ENCODE peak calls at places on chromosomes 1 and 21, in eight cellular contexts. One of them, this sample, is unnamed. For H3K4me1 and H3K9me3, the result is how much of the 10 kb centered on the place peaks cover.

GRCh38 chr1:212161231-212161781 is 123.9 kb upstream of the PPP2R5A start:
- DNase-seq in ovary: no peak
- DNase-seq in small intestine: peak
- DNase-seq in left ventricle myocardium inferior: no peak
- DNase-seq in fibroblast of lung: peak
- DNase-seq in testis: no peak
- DNase-seq in CD8-positive, alpha-beta memory T cell: no peak
- DNase-seq in NT2/D1: no peak
- DNase-seq in this sample: no peak

GRCh38 chr1:34929853-34930701 is 627 bp upstream of the DLGAP3 start:
- DNase-seq in CD8-positive, alpha-beta memory T cell: no peak
- DNase-seq in small intestine: no peak
- DNase-seq in ovary: no peak
- DNase-seq in fibroblast of lung: no peak
- DNase-seq in testis: no peak
- DNase-seq in left ventricle myocardium inferior: no peak
- DNase-seq in NT2/D1: peak
- DNase-seq in this sample: peak

GRCh38 chr1:76425104-76425842 is 350.7 kb downstream of the ST6GALNAC3 start:
- DNase-seq in CD8-positive, alpha-beta memory T cell: no peak
- DNase-seq in ovary: no peak
- DNase-seq in fibroblast of lung: no peak
- DNase-seq in left ventricle myocardium inferior: no peak
- DNase-seq in small intestine: no peak
- DNase-seq in testis: no peak
- DNase-seq in NT2/D1: no peak
- DNase-seq in this sample: no peak

GRCh38 chr1:155909894-155910293 is 1.3 kb downstream of the RIT1 start:
- DNase-seq in CD8-positive, alpha-beta memory T cell: no peak
- DNase-seq in small intestine: peak
- DNase-seq in left ventricle myocardium inferior: no peak
- DNase-seq in fibroblast of lung: peak
- DNase-seq in NT2/D1: no peak
- DNase-seq in ovary: no peak
- DNase-seq in testis: no peak
- DNase-seq in this sample: no peak

GRCh38 chr1:181499825-181500224 is 16.5 kb downstream of the CACNA1E start:
- DNase-seq in ovary: no peak
- DNase-seq in fibroblast of lung: no peak
- DNase-seq in small intestine: no peak
- DNase-seq in CD8-positive, alpha-beta memory T cell: no peak
- DNase-seq in NT2/D1: no peak
- DNase-seq in testis: no peak
- DNase-seq in left ventricle myocardium inferior: no peak
- DNase-seq in this sample: no peak

GRCh38 chr21:46093668-46094400 is 4.1 kb upstream of the COL6A2 start:
- DNase-seq in fibroblast of lung: no peak
- DNase-seq in ovary: peak
- DNase-seq in testis: no peak
- DNase-seq in NT2/D1: no peak
- DNase-seq in left ventricle myocardium inferior: no peak
- DNase-seq in small intestine: no peak
- DNase-seq in CD8-positive, alpha-beta memory T cell: peak
- DNase-seq in this sample: no peak

GRCh38 chr1:110465038-110465813 is 14.3 kb downstream of the PROK1 start:
- DNase-seq in small intestine: no peak
- DNase-seq in testis: no peak
- DNase-seq in NT2/D1: no peak
- DNase-seq in ovary: no peak
- DNase-seq in fibroblast of lung: no peak
- DNase-seq in left ventricle myocardium inferior: no peak
- DNase-seq in CD8-positive, alpha-beta memory T cell: no peak
- DNase-seq in this sample: peak

GRCh38 chr21:32747396-32747795 is 19.6 kb upstream of the SYNJ1 start:
- DNase-seq in NT2/D1: no peak
- DNase-seq in testis: no peak
- DNase-seq in left ventricle myocardium inferior: no peak
- DNase-seq in CD8-positive, alpha-beta memory T cell: no peak
- DNase-seq in fibroblast of lung: no peak
- DNase-seq in ovary: no peak
- DNase-seq in small intestine: no peak
- DNase-seq in this sample: no peak

GRCh38 chr1:208757846-208758245 is 513.7 kb upstream of the PLXNA2 start:
- DNase-seq in CD8-positive, alpha-beta memory T cell: no peak
- DNase-seq in small intestine: no peak
- DNase-seq in ovary: no peak
- DNase-seq in left ventricle myocardium inferior: no peak
- DNase-seq in fibroblast of lung: no peak
- DNase-seq in testis: no peak
- DNase-seq in NT2/D1: no peak
- DNase-seq in this sample: no peak

GRCh38 chr1:227940791-227941241 is 6.9 kb downstream of the WNT9A start:
- DNase-seq in small intestine: no peak
- DNase-seq in ovary: peak
- DNase-seq in CD8-positive, alpha-beta memory T cell: no peak
- DNase-seq in left ventricle myocardium inferior: no peak
- DNase-seq in testis: no peak
- DNase-seq in NT2/D1: no peak
- DNase-seq in fibroblast of lung: no peak
- DNase-seq in this sample: no peak

GRCh38 chr1:234531181-234532132 is 52.5 kb upstream of the TARBP1 start:
- DNase-seq in testis: peak
- DNase-seq in fibroblast of lung: peak
- DNase-seq in ovary: peak
- DNase-seq in left ventricle myocardium inferior: peak
- DNase-seq in CD8-positive, alpha-beta memory T cell: no peak
- DNase-seq in small intestine: no peak
- DNase-seq in NT2/D1: no peak
- DNase-seq in this sample: no peak

GRCh38 chr1:152646656-152647055 is 16.5 kb upstream of the LCE2D start:
- DNase-seq in small intestine: no peak
- DNase-seq in CD8-positive, alpha-beta memory T cell: no peak
- DNase-seq in fibroblast of lung: no peak
- DNase-seq in NT2/D1: no peak
- DNase-seq in left ventricle myocardium inferior: no peak
- DNase-seq in ovary: no peak
- DNase-seq in testis: no peak
- DNase-seq in this sample: no peak

GRCh38 chr1:228500143-228500736 is 13.1 kb downstream of the RNF187 start:
- DNase-seq in NT2/D1: no peak
- DNase-seq in testis: no peak
- DNase-seq in fibroblast of lung: no peak
- DNase-seq in left ventricle myocardium inferior: no peak
- DNase-seq in small intestine: peak
- DNase-seq in CD8-positive, alpha-beta memory T cell: no peak
- DNase-seq in ovary: no peak
- DNase-seq in this sample: no peak

GRCh38 chr1:222890702-222891101 is 75.9 kb downstream of the DISP1 start:
- DNase-seq in fibroblast of lung: no peak
- DNase-seq in testis: no peak
- DNase-seq in left ventricle myocardium inferior: no peak
- DNase-seq in NT2/D1: no peak
- DNase-seq in small intestine: no peak
- DNase-seq in CD8-positive, alpha-beta memory T cell: no peak
- DNase-seq in ovary: no peak
- DNase-seq in this sample: no peak

GRCh38 chr1:55428944-55429931 is 214.1 kb upstream of the USP24 start:
- DNase-seq in fibroblast of lung: peak
- DNase-seq in testis: peak
- DNase-seq in small intestine: no peak
- DNase-seq in left ventricle myocardium inferior: peak
- DNase-seq in ovary: no peak
- DNase-seq in CD8-positive, alpha-beta memory T cell: no peak
- DNase-seq in NT2/D1: peak
- DNase-seq in this sample: no peak

GRCh38 chr1:167722152-167722869 is 529 bp downstream of the MPZL1 start:
- DNase-seq in ovary: no peak
- DNase-seq in small intestine: peak
- DNase-seq in fibroblast of lung: peak
- DNase-seq in NT2/D1: no peak
- DNase-seq in CD8-positive, alpha-beta memory T cell: peak
- DNase-seq in testis: peak
- DNase-seq in left ventricle myocardium inferior: no peak
- DNase-seq in this sample: no peak

GRCh38 chr1:119982006-119982405 is 85.7 kb upstream of the ADAM30 start:
- DNase-seq in left ventricle myocardium inferior: no peak
- DNase-seq in testis: peak
- DNase-seq in CD8-positive, alpha-beta memory T cell: no peak
- DNase-seq in fibroblast of lung: peak
- DNase-seq in ovary: no peak
- DNase-seq in small intestine: no peak
- DNase-seq in NT2/D1: no peak
- DNase-seq in this sample: no peak

GRCh38 chr1:223289621-223290020 is 74.4 kb downstream of the SUSD4 start:
- DNase-seq in CD8-positive, alpha-beta memory T cell: no peak
- DNase-seq in small intestine: no peak
- DNase-seq in ovary: no peak
- DNase-seq in NT2/D1: no peak
- DNase-seq in testis: no peak
- DNase-seq in fibroblast of lung: no peak
- DNase-seq in left ventricle myocardium inferior: no peak
- DNase-seq in this sample: no peak

GRCh38 chr1:193589597-193590040 is 403.2 kb upstream of the B3GALT2 start:
- DNase-seq in ovary: no peak
- DNase-seq in CD8-positive, alpha-beta memory T cell: no peak
- DNase-seq in small intestine: no peak
- DNase-seq in testis: no peak
- DNase-seq in left ventricle myocardium inferior: no peak
- DNase-seq in fibroblast of lung: peak
- DNase-seq in NT2/D1: no peak
- DNase-seq in this sample: no peak

GRCh38 chr1:194295690-194296089 is 1109.3 kb upstream of the B3GALT2 start:
- DNase-seq in fibroblast of lung: peak
- DNase-seq in left ventricle myocardium inferior: no peak
- DNase-seq in NT2/D1: peak
- DNase-seq in CD8-positive, alpha-beta memory T cell: peak
- DNase-seq in testis: no peak
- DNase-seq in small intestine: peak
- DNase-seq in ovary: no peak
- DNase-seq in this sample: peak

GRCh38 chr1:164635784-164636729 is 77.1 kb downstream of the PBX1 start:
- DNase-seq in NT2/D1: no peak
- DNase-seq in small intestine: peak
- DNase-seq in CD8-positive, alpha-beta memory T cell: no peak
- DNase-seq in left ventricle myocardium inferior: no peak
- DNase-seq in testis: peak
- DNase-seq in fibroblast of lung: no peak
- DNase-seq in ovary: no peak
- DNase-seq in this sample: no peak

GRCh38 chr1:117623141-117623540 is 17.3 kb downstream of the TENT5C start:
- DNase-seq in testis: no peak
- DNase-seq in fibroblast of lung: no peak
- DNase-seq in ovary: no peak
- DNase-seq in small intestine: no peak
- DNase-seq in CD8-positive, alpha-beta memory T cell: no peak
- DNase-seq in left ventricle myocardium inferior: no peak
- DNase-seq in NT2/D1: no peak
- DNase-seq in this sample: no peak

GRCh38 chr1:225962440-225962975 is 21.5 kb upstream of the LEFTY2 start:
- DNase-seq in ovary: no peak
- DNase-seq in left ventricle myocardium inferior: peak
- DNase-seq in NT2/D1: peak
- DNase-seq in CD8-positive, alpha-beta memory T cell: peak
- DNase-seq in fibroblast of lung: no peak
- DNase-seq in testis: peak
- DNase-seq in small intestine: peak
- DNase-seq in this sample: peak

GRCh38 chr1:85361106-85361505 is 84.7 kb upstream of the BCL10 start:
- DNase-seq in CD8-positive, alpha-beta memory T cell: no peak
- DNase-seq in fibroblast of lung: peak
- DNase-seq in left ventricle myocardium inferior: no peak
- DNase-seq in small intestine: no peak
- DNase-seq in NT2/D1: no peak
- DNase-seq in ovary: no peak
- DNase-seq in testis: peak
- DNase-seq in this sample: no peak

GRCh38 chr1:50523548-50523947 is 100.3 kb upstream of the DMRTA2 start:
- DNase-seq in fibroblast of lung: no peak
- DNase-seq in left ventricle myocardium inferior: no peak
- DNase-seq in CD8-positive, alpha-beta memory T cell: no peak
- DNase-seq in NT2/D1: no peak
- DNase-seq in testis: no peak
- DNase-seq in small intestine: no peak
- DNase-seq in ovary: no peak
- DNase-seq in this sample: no peak

GRCh38 chr1:161421456-161421855 is 53.8 kb upstream of the CFAP126 start:
- DNase-seq in CD8-positive, alpha-beta memory T cell: no peak
- DNase-seq in NT2/D1: no peak
- DNase-seq in left ventricle myocardium inferior: no peak
- DNase-seq in small intestine: no peak
- DNase-seq in fibroblast of lung: no peak
- DNase-seq in testis: no peak
- DNase-seq in ovary: no peak
- DNase-seq in this sample: no peak
- H3K4me3 ChIP-seq in CD8-positive, alpha-beta memory T cell: peak
- H3K4me3 ChIP-seq in NT2/D1: no peak
- H3K4me3 ChIP-seq in left ventricle myocardium inferior: peak
- H3K4me3 ChIP-seq in small intestine: no peak
- H3K4me3 ChIP-seq in fibroblast of lung: no peak
- H3K4me3 ChIP-seq in testis: no peak
- H3K4me3 ChIP-seq in ovary: no peak
- H3K4me3 ChIP-seq in this sample: peak

GRCh38 chr21:36785615-36786014 is 86.7 kb downstream of the SIM2 start:
- DNase-seq in testis: no peak
- DNase-seq in small intestine: no peak
- DNase-seq in fibroblast of lung: no peak
- DNase-seq in ovary: no peak
- DNase-seq in CD8-positive, alpha-beta memory T cell: no peak
- DNase-seq in left ventricle myocardium inferior: no peak
- DNase-seq in NT2/D1: no peak
- DNase-seq in this sample: no peak
- H3K4me1 ChIP-seq in testis: under half
- H3K4me1 ChIP-seq in small intestine: under half
- H3K4me1 ChIP-seq in fibroblast of lung: under half
- H3K4me1 ChIP-seq in ovary: under half
- H3K4me1 ChIP-seq in CD8-positive, alpha-beta memory T cell: under half
- H3K4me1 ChIP-seq in left ventricle myocardium inferior: under half
- H3K4me1 ChIP-seq in NT2/D1: under half
- H3K4me1 ChIP-seq in this sample: under half

DNA sequence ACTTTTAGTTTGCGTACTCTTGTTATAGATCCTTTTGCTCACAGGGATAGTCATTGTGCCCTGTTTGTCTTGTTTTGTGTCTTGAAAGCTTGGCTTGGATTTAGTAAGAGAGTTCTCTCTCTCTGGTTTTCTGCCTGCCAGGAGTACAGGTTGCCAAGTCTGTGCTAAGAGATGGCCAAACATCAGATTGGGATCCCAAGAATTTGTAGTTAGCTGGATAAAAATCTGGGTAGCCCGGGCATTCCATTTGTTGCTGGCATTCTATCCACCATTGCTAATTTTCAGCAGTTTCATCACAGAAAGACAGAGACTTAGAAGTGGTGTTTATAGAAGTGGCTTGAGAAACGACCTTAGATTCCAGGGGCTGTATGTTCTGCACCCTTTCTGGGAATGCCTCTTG is 222.2 kb downstream of the NRIP1 start:
- DNase-seq in fibroblast of lung: peak
- DNase-seq in left ventricle myocardium inferior: no peak
- DNase-seq in CD8-positive, alpha-beta memory T cell: no peak
- DNase-seq in ovary: no peak
- DNase-seq in testis: no peak
- DNase-seq in NT2/D1: no peak
- DNase-seq in small intestine: no peak
- DNase-seq in this sample: no peak
- H3K9me3 ChIP-seq in fibroblast of lung: under half
- H3K9me3 ChIP-seq in left ventricle myocardium inferior: under half
- H3K9me3 ChIP-seq in CD8-positive, alpha-beta memory T cell: under half
- H3K9me3 ChIP-seq in ovary: under half
- H3K9me3 ChIP-seq in testis: under half
- H3K9me3 ChIP-seq in NT2/D1: under half
- H3K9me3 ChIP-seq in small intestine: under half
- H3K9me3 ChIP-seq in this sample: under half

GRCh38 chr1:183027031-183027430 is 3.8 kb downstream of the LAMC1 start:
- DNase-seq in small intestine: no peak
- DNase-seq in fibroblast of lung: peak
- DNase-seq in CD8-positive, alpha-beta memory T cell: no peak
- DNase-seq in testis: no peak
- DNase-seq in ovary: no peak
- DNase-seq in left ventricle myocardium inferior: no peak
- DNase-seq in NT2/D1: no peak
- DNase-seq in this sample: no peak
- H3K4me3 ChIP-seq in small intestine: no peak
- H3K4me3 ChIP-seq in fibroblast of lung: peak
- H3K4me3 ChIP-seq in CD8-positive, alpha-beta memory T cell: no peak
- H3K4me3 ChIP-seq in testis: no peak
- H3K4me3 ChIP-seq in ovary: peak
- H3K4me3 ChIP-seq in left ventricle myocardium inferior: peak
- H3K4me3 ChIP-seq in NT2/D1: no peak
- H3K4me3 ChIP-seq in this sample: no peak